ENCODE peak calls at places on chromosomes 11 and 22, in six cellular contexts. One of them, this sample, is unnamed.

GRCh38 chr11:14422814-14423182 is 63.8 kb upstream of the RRAS2 start:
- DNase-seq in esophagus squamous epithelium: no peak
- DNase-seq in breast epithelium: no peak
- DNase-seq in A549: no peak
- DNase-seq in IMR-90: no peak
- DNase-seq in body of pancreas: no peak
- DNase-seq in this sample: no peak

GRCh38 chr11:41250408-41250807 is 209.0 kb downstream of the LRRC4C start:
- DNase-seq in esophagus squamous epithelium: no peak
- DNase-seq in breast epithelium: no peak
- DNase-seq in A549: no peak
- DNase-seq in IMR-90: no peak
- DNase-seq in body of pancreas: no peak
- DNase-seq in this sample: no peak

GRCh38 chr11:127816959-127817358 is 770.4 kb downstream of the ETS1 start:
- DNase-seq in esophagus squamous epithelium: no peak
- DNase-seq in IMR-90: no peak
- DNase-seq in A549: no peak
- DNase-seq in breast epithelium: no peak
- DNase-seq in body of pancreas: no peak
- DNase-seq in this sample: no peak

GRCh38 chr11:69352715-69353325 is 58.9 kb downstream of the MYEOV start:
- DNase-seq in breast epithelium: peak; percentile 4
- DNase-seq in esophagus squamous epithelium: no peak
- DNase-seq in body of pancreas: no peak
- DNase-seq in IMR-90: peak; percentile 99
- DNase-seq in A549: peak; percentile 60
- DNase-seq in this sample: peak; percentile 52

GRCh38 chr11:124415356-124415923 is 9.2 kb downstream of the OR8B4 start:
- DNase-seq in body of pancreas: no peak
- DNase-seq in breast epithelium: no peak
- DNase-seq in A549: peak; percentile 10
- DNase-seq in IMR-90: peak; percentile 69
- DNase-seq in esophagus squamous epithelium: no peak
- DNase-seq in this sample: no peak

GRCh38 chr11:100739636-100740035 is 52.5 kb downstream of the ARHGAP42 start:
- DNase-seq in IMR-90: peak; percentile 90
- DNase-seq in breast epithelium: no peak
- DNase-seq in A549: no peak
- DNase-seq in esophagus squamous epithelium: no peak
- DNase-seq in body of pancreas: no peak
- DNase-seq in this sample: peak; percentile 12

GRCh38 chr11:100706179-100706578 is 19.1 kb downstream of the ARHGAP42 start:
- DNase-seq in A549: no peak
- DNase-seq in breast epithelium: no peak
- DNase-seq in esophagus squamous epithelium: no peak
- DNase-seq in body of pancreas: no peak
- DNase-seq in IMR-90: peak; percentile 11
- DNase-seq in this sample: no peak

GRCh38 chr11:57501951-57502350 is 13.6 kb downstream of the SLC43A1 start:
- DNase-seq in breast epithelium: no peak
- DNase-seq in esophagus squamous epithelium: no peak
- DNase-seq in body of pancreas: peak; percentile 95
- DNase-seq in IMR-90: peak; percentile 22
- DNase-seq in A549: no peak
- DNase-seq in this sample: no peak

GRCh38 chr11:59600636-59601035 is 14.9 kb downstream of the OSBP start:
- DNase-seq in breast epithelium: no peak
- DNase-seq in body of pancreas: no peak
- DNase-seq in esophagus squamous epithelium: no peak
- DNase-seq in A549: no peak
- DNase-seq in IMR-90: no peak
- DNase-seq in this sample: no peak

GRCh38 chr11:107590460-107591097 is 368 bp upstream of the ELMOD1 start:
- DNase-seq in esophagus squamous epithelium: no peak
- DNase-seq in breast epithelium: no peak
- DNase-seq in A549: peak; percentile 17
- DNase-seq in IMR-90: no peak
- DNase-seq in body of pancreas: no peak
- DNase-seq in this sample: no peak

GRCh38 chr11:1548221-1549070 is 23.6 kb downstream of the DUSP8 start:
- DNase-seq in A549: peak; percentile 87
- DNase-seq in IMR-90: peak; percentile 42
- DNase-seq in breast epithelium: peak; percentile 88
- DNase-seq in esophagus squamous epithelium: no peak
- DNase-seq in body of pancreas: peak; percentile 94
- DNase-seq in this sample: peak; percentile 94

GRCh38 chr22:37818397-37819099 is 4.6 kb upstream of the GALR3 start:
- DNase-seq in body of pancreas: peak; percentile 69
- DNase-seq in IMR-90: peak; percentile 35
- DNase-seq in A549: no peak
- DNase-seq in breast epithelium: peak; percentile 32
- DNase-seq in esophagus squamous epithelium: no peak
- DNase-seq in this sample: no peak

GRCh38 chr22:19290400-19291217 is 910 bp downstream of the CLTCL1 start:
- DNase-seq in A549: no peak
- DNase-seq in esophagus squamous epithelium: no peak
- DNase-seq in IMR-90: no peak
- DNase-seq in breast epithelium: no peak
- DNase-seq in body of pancreas: no peak
- DNase-seq in this sample: no peak

GRCh38 chr11:45145421-45146071 is 893 bp upstream of the PRDM11 start:
- DNase-seq in esophagus squamous epithelium: no peak
- DNase-seq in A549: no peak
- DNase-seq in body of pancreas: peak; percentile 54
- DNase-seq in IMR-90: peak; percentile 35
- DNase-seq in breast epithelium: no peak
- DNase-seq in this sample: no peak

GRCh38 chr22:46613606-46613997 is 6.6 kb upstream of the GRAMD4 start:
- DNase-seq in breast epithelium: no peak
- DNase-seq in esophagus squamous epithelium: no peak
- DNase-seq in body of pancreas: no peak
- DNase-seq in IMR-90: no peak
- DNase-seq in A549: no peak
- DNase-seq in this sample: no peak

GRCh38 chr22:46611189-46611588 is 9.0 kb upstream of the GRAMD4 start:
- DNase-seq in esophagus squamous epithelium: no peak
- DNase-seq in body of pancreas: no peak
- DNase-seq in IMR-90: no peak
- DNase-seq in A549: no peak
- DNase-seq in breast epithelium: no peak
- DNase-seq in this sample: no peak

GRCh38 chr22:46612904-46613605 is 7.1 kb upstream of the GRAMD4 start:
- DNase-seq in breast epithelium: no peak
- DNase-seq in body of pancreas: no peak
- DNase-seq in esophagus squamous epithelium: no peak
- DNase-seq in IMR-90: no peak
- DNase-seq in A549: no peak
- DNase-seq in this sample: no peak

GRCh38 chr22:46612341-46612903 is 7.8 kb upstream of the GRAMD4 start:
- DNase-seq in breast epithelium: no peak
- DNase-seq in body of pancreas: no peak
- DNase-seq in IMR-90: no peak
- DNase-seq in esophagus squamous epithelium: no peak
- DNase-seq in A549: no peak
- DNase-seq in this sample: no peak

GRCh38 chr22:46614070-46614931 is 5.9 kb upstream of the GRAMD4 start:
- DNase-seq in breast epithelium: no peak
- DNase-seq in A549: no peak
- DNase-seq in body of pancreas: no peak
- DNase-seq in IMR-90: no peak
- DNase-seq in esophagus squamous epithelium: no peak
- DNase-seq in this sample: no peak
- TF ChIP-seq POLR2A in breast epithelium: no peak
- TF ChIP-seq POLR2A in A549: no peak
- TF ChIP-seq POLR2A in body of pancreas: no peak
- TF ChIP-seq POLR2A in IMR-90: no peak
- TF ChIP-seq POLR2A in esophagus squamous epithelium: no peak
- TF ChIP-seq POLR2A in this sample: no peak

GRCh38 chr11:64268687-64269379 is 15.6 kb downstream of the BAD start:
- DNase-seq in A549: no peak
- DNase-seq in IMR-90: peak; percentile 48
- DNase-seq in esophagus squamous epithelium: no peak
- DNase-seq in body of pancreas: peak; percentile 83
- DNase-seq in breast epithelium: peak; percentile 42
- DNase-seq in this sample: no peak

GRCh38 chr11:64271339-64272132 is 12.9 kb downstream of the BAD start:
- DNase-seq in esophagus squamous epithelium: peak; percentile 86
- DNase-seq in IMR-90: peak; percentile 92
- DNase-seq in breast epithelium: peak; percentile 96
- DNase-seq in body of pancreas: peak; percentile 95
- DNase-seq in A549: peak; percentile 44
- DNase-seq in this sample: no peak

GRCh38 chr11:64268028-64268686 is 16.3 kb downstream of the BAD start:
- DNase-seq in A549: no peak
- DNase-seq in breast epithelium: peak; percentile 56
- DNase-seq in IMR-90: no peak
- DNase-seq in body of pancreas: no peak
- DNase-seq in esophagus squamous epithelium: no peak
- DNase-seq in this sample: no peak

GRCh38 chr11:64267207-64267945 is 16.0 kb downstream of the PLCB3 start:
- DNase-seq in body of pancreas: no peak
- DNase-seq in esophagus squamous epithelium: no peak
- DNase-seq in breast epithelium: peak; percentile 33
- DNase-seq in IMR-90: no peak
- DNase-seq in A549: no peak
- DNase-seq in this sample: no peak

GRCh38 chr11:64269380-64270234 is 14.9 kb downstream of the BAD start:
- DNase-seq in A549: peak; percentile 87
- DNase-seq in body of pancreas: peak; percentile 99
- DNase-seq in IMR-90: peak; percentile 100
- DNase-seq in esophagus squamous epithelium: peak; percentile 83
- DNase-seq in breast epithelium: peak; percentile 99
- DNase-seq in this sample: peak; percentile 84
- TF ChIP-seq POLR2A in A549: peak; percentile 32
- TF ChIP-seq POLR2A in body of pancreas: peak; percentile 52
- TF ChIP-seq POLR2A in IMR-90: peak; percentile 73
- TF ChIP-seq POLR2A in esophagus squamous epithelium: no peak
- TF ChIP-seq POLR2A in breast epithelium: no peak
- TF ChIP-seq POLR2A in this sample: peak; percentile 27

GRCh38 chr11:111372538-111372937 is 6.5 kb downstream of the POU2AF1 start:
- DNase-seq in IMR-90: no peak
- DNase-seq in A549: no peak
- DNase-seq in esophagus squamous epithelium: no peak
- DNase-seq in body of pancreas: no peak
- DNase-seq in breast epithelium: no peak
- DNase-seq in this sample: no peak
- TF ChIP-seq POLR2A in IMR-90: no peak
- TF ChIP-seq POLR2A in A549: no peak
- TF ChIP-seq POLR2A in esophagus squamous epithelium: no peak
- TF ChIP-seq POLR2A in body of pancreas: no peak
- TF ChIP-seq POLR2A in breast epithelium: no peak
- TF ChIP-seq POLR2A in this sample: no peak

GRCh38 chr11:76283190-76283589 is 76.9 kb upstream of the WNT11 start:
- DNase-seq in body of pancreas: no peak
- DNase-seq in A549: no peak
- DNase-seq in esophagus squamous epithelium: no peak
- DNase-seq in IMR-90: no peak
- DNase-seq in breast epithelium: no peak
- DNase-seq in this sample: no peak

GRCh38 chr11:76285397-76285796 is 79.1 kb upstream of the WNT11 start:
- DNase-seq in esophagus squamous epithelium: no peak
- DNase-seq in A549: no peak
- DNase-seq in body of pancreas: no peak
- DNase-seq in breast epithelium: no peak
- DNase-seq in IMR-90: no peak
- DNase-seq in this sample: no peak

GRCh38 chr11:76282106-76282630 is 75.9 kb upstream of the WNT11 start:
- DNase-seq in IMR-90: no peak
- DNase-seq in A549: no peak
- DNase-seq in breast epithelium: no peak
- DNase-seq in body of pancreas: no peak
- DNase-seq in esophagus squamous epithelium: no peak
- DNase-seq in this sample: no peak

GRCh38 chr11:76282786-76283185 is 76.5 kb upstream of the WNT11 start:
- DNase-seq in esophagus squamous epithelium: no peak
- DNase-seq in breast epithelium: no peak
- DNase-seq in A549: no peak
- DNase-seq in IMR-90: no peak
- DNase-seq in body of pancreas: no peak
- DNase-seq in this sample: no peak

DNA sequence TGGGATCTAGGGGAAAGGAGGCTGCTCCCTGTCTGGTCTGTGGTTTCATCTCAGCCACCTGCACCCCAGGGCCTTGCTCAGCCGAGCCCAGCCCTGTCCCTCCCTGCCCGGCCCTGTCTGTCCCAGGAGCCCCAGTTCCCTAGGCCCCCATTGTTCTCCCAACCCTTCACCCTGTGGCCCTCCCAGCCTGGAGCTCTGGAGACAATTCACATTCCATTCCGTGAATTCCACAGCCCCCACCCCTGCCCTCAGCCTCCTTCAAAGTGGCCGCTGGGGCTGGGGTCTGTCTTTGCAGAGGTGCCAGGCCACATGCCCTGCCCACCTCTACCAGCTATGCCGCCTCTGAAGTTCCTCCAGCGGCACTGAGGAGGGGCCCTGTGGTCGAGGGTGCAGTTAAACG is 77.9 kb upstream of the WNT11 start:
- DNase-seq in IMR-90: no peak
- DNase-seq in esophagus squamous epithelium: no peak
- DNase-seq in breast epithelium: no peak
- DNase-seq in body of pancreas: no peak
- DNase-seq in A549: no peak
- DNase-seq in this sample: no peak
- TF ChIP-seq POLR2A in IMR-90: no peak
- TF ChIP-seq POLR2A in esophagus squamous epithelium: no peak
- TF ChIP-seq POLR2A in breast epithelium: no peak
- TF ChIP-seq POLR2A in body of pancreas: no peak
- TF ChIP-seq POLR2A in A549: no peak
- TF ChIP-seq POLR2A in this sample: no peak

GRCh38 chr11:25612806-25613205 is 719.1 kb upstream of the ANO3 start:
- DNase-seq in body of pancreas: no peak
- DNase-seq in esophagus squamous epithelium: no peak
- DNase-seq in IMR-90: no peak
- DNase-seq in breast epithelium: no peak
- DNase-seq in A549: no peak
- DNase-seq in this sample: no peak
- TF ChIP-seq POLR2A in body of pancreas: no peak
- TF ChIP-seq POLR2A in esophagus squamous epithelium: no peak
- TF ChIP-seq POLR2A in IMR-90: no peak
- TF ChIP-seq POLR2A in breast epithelium: no peak
- TF ChIP-seq POLR2A in A549: no peak
- TF ChIP-seq POLR2A in this sample: no peak

GRCh38 chr11:3916962-3917361 is 61.5 kb downstream of the STIM1 start:
- DNase-seq in A549: no peak
- DNase-seq in breast epithelium: no peak
- DNase-seq in IMR-90: no peak
- DNase-seq in body of pancreas: no peak
- DNase-seq in esophagus squamous epithelium: no peak
- DNase-seq in this sample: no peak
- TF ChIP-seq POLR2A in A549: no peak
- TF ChIP-seq POLR2A in breast epithelium: no peak
- TF ChIP-seq POLR2A in IMR-90: no peak
- TF ChIP-seq POLR2A in body of pancreas: no peak
- TF ChIP-seq POLR2A in esophagus squamous epithelium: no peak
- TF ChIP-seq POLR2A in this sample: no peak